ENCODE peak calls at places on chromosomes 6 and 20, in four cellular contexts. O, K, C and R are unnamed samples.

GRCh38 chr6:137102851-137103492 is 58.2 kb upstream of the IL20RA start:
- DNase-seq in O (peak), K (no peak), C (no peak), R (no peak)

GRCh38 chr20:38779247-38780097 is 26.0 kb upstream of the PPP1R16B start:
- DNase-seq in O (no peak), K (no peak), C (peak), R (no peak)

GRCh38 chr6:38188677-38189335 is 369.3 kb downstream of the ZFAND3 start:
- DNase-seq in O (no peak), K (no peak), C (no peak), R (no peak)

GRCh38 chr20:58039569-58040092 is 188.8 kb downstream of the ANKRD60 start:
- DNase-seq in O (no peak), K (no peak), C (no peak), R (no peak)

GRCh38 chr6:148265058-148265457 is 77.6 kb upstream of the SASH1 start:
- DNase-seq in O (no peak), K (no peak), C (no peak), R (no peak)

GRCh38 chr6:27139753-27140522 is 107.6 kb upstream of the PRSS16 start:
- DNase-seq in O (no peak), K (peak), C (no peak), R (peak)

GRCh38 chr6:27133281-27134227 is 113.9 kb upstream of the PRSS16 start:
- DNase-seq in O (peak), K (peak), C (no peak), R (peak)

GRCh38 chr6:2807342-2808090 is 34.1 kb downstream of the SERPINB1 start:
- DNase-seq in O (no peak), K (no peak), C (no peak), R (peak)

GRCh38 chr20:21808863-21809664 is 103.6 kb downstream of the PAX1 start:
- DNase-seq in O (no peak), K (peak), C (peak), R (no peak)

GRCh38 chr6:52324239-52324638 is 37.7 kb upstream of the PAQR8 start:
- DNase-seq in O (no peak), K (no peak), C (no peak), R (no peak)

GRCh38 chr6:52328721-52329120 is 33.2 kb upstream of the PAQR8 start:
- DNase-seq in O (no peak), K (no peak), C (no peak), R (no peak)

GRCh38 chr6:52328303-52328662 is 33.7 kb upstream of the PAQR8 start:
- DNase-seq in O (no peak), K (no peak), C (no peak), R (no peak)

GRCh38 chr6:52325695-52326471 is 36.1 kb upstream of the PAQR8 start:
- DNase-seq in O (no peak), K (no peak), C (peak), R (no peak)

GRCh38 chr6:52326540-52327364 is 35.2 kb upstream of the PAQR8 start:
- DNase-seq in O (no peak), K (no peak), C (no peak), R (no peak)
- TF ChIP-seq CHD1 in O (no peak), K (no peak), C (no peak), R (no peak)

GRCh38 chr6:111712398-111712797 is 106.7 kb upstream of the TRAF3IP2 start:
- DNase-seq in O (no peak), K (no peak), C (no peak), R (peak)
- TF ChIP-seq CHD1 in O (no peak), K (no peak), C (no peak), R (no peak)

GRCh38 chr6:49919261-49919660 is 44.7 kb downstream of the DEFB114 start:
- DNase-seq in O (no peak), K (no peak), C (no peak), R (no peak)

GRCh38 chr6:49918787-49919186 is 45.2 kb downstream of the DEFB114 start:
- DNase-seq in O (no peak), K (no peak), C (peak), R (no peak)

GRCh38 chr6:49919935-49920644 is 43.9 kb downstream of the DEFB114 start:
- DNase-seq in O (no peak), K (no peak), C (no peak), R (no peak)

GRCh38 chr6:49929340-49929739 is 34.6 kb downstream of the DEFB114 start:
- DNase-seq in O (no peak), K (no peak), C (no peak), R (no peak)

DNA sequence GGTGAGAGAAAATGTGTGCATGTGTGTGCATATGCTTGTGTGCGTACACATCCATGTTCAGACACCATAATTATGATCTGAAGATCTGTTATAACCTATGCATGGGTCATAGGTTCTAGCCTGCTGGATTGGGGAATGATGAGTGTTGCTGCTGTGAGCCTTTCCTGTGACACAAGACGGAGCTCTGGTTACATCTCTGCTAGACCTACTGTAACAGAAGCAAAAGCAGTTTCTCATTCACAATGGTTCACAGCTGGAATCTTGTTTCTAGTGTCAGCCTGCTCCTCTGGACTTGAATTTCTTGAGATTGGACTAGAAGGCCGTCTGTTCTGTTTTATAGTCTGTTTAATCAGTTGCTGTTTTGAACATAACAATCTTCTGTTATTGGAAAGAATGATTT is 40.1 kb downstream of the DEFB114 start:
- DNase-seq in O (no peak), K (peak), C (no peak), R (no peak)
- TF ChIP-seq CHD1 in O (no peak), K (no peak), C (no peak), R (no peak)

DNA sequence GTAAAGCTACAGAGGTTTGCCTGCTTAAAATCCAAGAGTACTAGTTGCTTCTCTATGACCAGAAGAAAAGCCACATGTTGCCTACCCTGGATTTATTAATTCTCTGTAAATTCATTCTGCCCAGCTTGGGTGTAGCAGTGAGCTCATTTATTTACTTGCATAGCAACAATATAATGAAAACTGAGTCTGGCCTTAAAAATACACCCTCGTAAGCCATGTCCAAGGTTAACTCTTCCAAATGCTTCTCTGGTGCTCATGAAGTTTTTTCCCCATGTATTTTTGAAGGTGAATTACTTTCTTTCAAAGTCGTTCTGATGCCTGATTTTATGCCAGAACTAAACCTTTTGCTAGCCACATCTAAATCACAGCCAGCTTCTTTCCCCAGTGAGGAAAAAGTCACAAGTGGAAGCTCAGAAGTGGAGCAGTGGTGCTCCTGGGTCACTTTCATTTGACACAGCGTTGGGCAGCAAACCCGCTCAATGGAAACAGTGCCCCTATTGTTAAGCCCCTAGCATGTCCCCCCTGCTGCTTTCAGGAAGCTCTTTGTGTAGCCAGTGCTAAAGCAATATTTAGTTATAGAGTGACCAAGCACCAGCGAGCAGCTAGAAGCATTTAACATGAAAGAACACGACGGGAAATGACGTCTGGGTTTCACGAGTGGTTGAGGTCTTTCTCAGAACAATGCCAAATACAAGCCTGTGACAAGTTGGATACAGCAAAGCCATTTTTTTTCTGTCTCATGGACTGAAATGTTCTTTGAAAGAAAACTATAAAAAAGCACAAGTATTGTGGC is 29.8 kb downstream of the NEDD9 start:
- DNase-seq in O (no peak), K (no peak), C (no peak), R (peak)
- TF ChIP-seq CHD1 in O (no peak), K (no peak), C (no peak), R (no peak)

DNA sequence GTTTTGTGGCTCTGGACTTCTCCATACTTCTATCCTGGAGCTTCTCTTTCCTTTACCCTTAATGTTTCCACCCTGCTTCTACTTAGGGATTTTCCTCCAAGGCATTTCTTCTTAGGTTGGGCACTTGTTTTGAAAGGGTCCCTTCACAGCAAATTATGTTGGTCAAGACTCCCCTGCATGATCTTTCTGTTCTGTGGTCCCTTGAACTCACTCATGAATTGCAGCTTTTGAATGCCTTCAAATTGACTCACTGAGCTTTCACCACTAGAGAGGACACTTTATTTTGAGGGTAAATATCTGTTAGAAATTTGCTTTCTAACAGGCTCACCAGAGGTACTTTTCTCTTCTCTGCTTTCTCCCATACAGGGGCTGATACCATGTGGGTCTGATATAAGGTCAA is 105.0 kb downstream of the CENPW start:
- DNase-seq in O (no peak), K (no peak), C (no peak), R (peak)
- TF ChIP-seq CHD1 in O (no peak), K (no peak), C (no peak), R (no peak)

DNA sequence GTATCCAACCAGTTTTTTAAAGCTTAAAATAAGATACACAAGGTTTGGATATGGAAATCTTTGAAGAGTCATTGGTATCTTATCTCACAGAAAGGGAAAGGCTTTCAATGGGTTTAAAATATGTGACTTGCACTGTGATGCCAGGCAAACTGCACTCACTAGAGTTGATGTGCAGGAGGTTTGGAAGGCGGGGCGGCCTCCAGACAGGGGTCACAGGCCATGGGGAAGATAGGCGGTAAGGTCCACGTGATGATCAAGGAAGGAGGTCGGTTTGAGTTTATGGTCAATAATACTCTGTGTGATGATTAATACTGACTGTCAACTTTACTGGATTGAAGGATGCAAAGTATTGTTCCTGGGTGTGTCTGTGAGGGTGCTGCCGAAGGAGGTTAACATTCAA is 9.5 kb upstream of the RAMACL start:
- DNase-seq in O (no peak), K (no peak), C (no peak), R (no peak)
- TF ChIP-seq CHD1 in O (no peak), K (no peak), C (no peak), R (no peak)

DNA sequence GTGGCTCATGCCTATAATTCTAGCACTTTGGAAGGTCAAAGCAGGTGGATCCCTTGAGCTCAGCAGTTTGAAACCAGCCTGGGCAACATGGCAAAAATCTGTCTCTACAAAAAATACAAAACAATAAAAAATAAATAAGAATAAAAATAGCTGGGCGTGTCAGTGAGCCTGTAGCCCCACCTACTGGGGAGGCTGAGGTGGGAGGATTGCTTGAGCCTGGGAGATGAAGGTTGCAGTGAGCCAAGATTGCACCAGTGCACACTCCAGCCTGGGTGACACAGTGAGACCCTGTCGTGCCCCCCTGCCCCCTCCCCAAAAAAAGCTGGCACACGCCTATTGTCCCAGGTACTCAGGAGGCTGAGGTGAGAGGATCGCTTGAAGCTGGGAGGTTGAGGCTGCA is 35.1 kb upstream of the SRPK1 start:
- DNase-seq in O (no peak), K (peak), C (no peak), R (no peak)
- TF ChIP-seq CHD1 in O (no peak), K (no peak), C (no peak), R (no peak)

GRCh38 chr20:17992847-17993508 is 24.2 kb downstream of the MGME1 start:
- DNase-seq in O (no peak), K (no peak), C (no peak), R (peak)

GRCh38 chr20:17995967-17996819 is 27.4 kb downstream of the MGME1 start:
- DNase-seq in O (no peak), K (peak), C (no peak), R (peak)

GRCh38 chr20:17990278-17990972 is 21.6 kb downstream of the MGME1 start:
- DNase-seq in O (no peak), K (no peak), C (no peak), R (peak)

GRCh38 chr20:17992224-17992637 is 23.4 kb downstream of the MGME1 start:
- DNase-seq in O (peak), K (no peak), C (no peak), R (no peak)

DNA sequence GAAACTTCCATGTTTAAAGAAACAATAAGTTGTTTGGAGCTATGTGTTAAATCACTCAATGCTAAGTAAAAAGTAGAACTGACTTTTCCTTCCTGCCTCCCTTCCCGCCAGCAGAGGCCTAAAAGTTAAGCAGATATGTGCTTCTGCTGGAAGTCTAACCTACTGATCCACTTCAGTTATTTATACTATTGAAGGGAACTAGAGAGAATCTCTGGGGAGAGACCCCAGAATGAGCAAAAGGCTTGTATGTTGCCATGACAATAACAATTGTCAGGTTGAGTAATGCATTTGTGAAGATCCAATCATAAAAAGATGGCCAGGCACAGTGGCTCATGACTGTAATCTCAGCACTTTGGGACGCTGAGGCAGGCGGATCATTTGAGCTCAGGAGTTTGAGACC is 24.7 kb downstream of the MGME1 start:
- DNase-seq in O (no peak), K (no peak), C (no peak), R (no peak)
- TF ChIP-seq CHD1 in O (no peak), K (no peak), C (no peak), R (no peak)

GRCh38 chr6:73285674-73286283 is 22.8 kb upstream of the KHDC1 start:
- DNase-seq in O (no peak), K (peak), C (no peak), R (peak)
- TF ChIP-seq CHD1 in O (no peak), K (no peak), C (no peak), R (no peak)

GRCh38 chr20:20552076-20552475 is 160.4 kb downstream of the RALGAPA2 start:
- DNase-seq in O (no peak), K (no peak), C (no peak), R (no peak)
- TF ChIP-seq CHD1 in O (no peak), K (no peak), C (no peak), R (no peak)